ENCODE peak calls at places on chromosomes 11 and 22, in seven cellular contexts. D, Q, J, I, R, M and Y are unnamed samples.

GRCh38 chr11:26480041-26480440 is 92.0 kb downstream of the MUC15 start:
- DNase-seq in D (no peak), Q (no peak), J (no peak), I (no peak), R (no peak), M (no peak), Y (no peak)

GRCh38 chr11:81007046-81007445 is 1566.2 kb upstream of the TENM4 start:
- DNase-seq in D (no peak), Q (peak; percentile 1), J (no peak), I (no peak), R (peak; percentile 19), M (no peak), Y (no peak)

GRCh38 chr22:50469377-50470305 is 5.2 kb downstream of the SBF1 start:
- DNase-seq in D (no peak), Q (no peak), J (no peak), I (peak; percentile 70), R (no peak), M (peak; percentile 91), Y (peak; percentile 68)

GRCh38 chr11:289145-289705 is 299 bp downstream of the PGGHG start:
- DNase-seq in D (no peak), Q (peak; percentile 52), J (no peak), I (peak; percentile 59), R (no peak), M (peak; percentile 55), Y (no peak)

GRCh38 chr11:8059571-8060011 is 21.4 kb upstream of the TUB start:
- DNase-seq in D (no peak), Q (no peak), J (no peak), I (no peak), R (no peak), M (no peak), Y (no peak)

GRCh38 chr11:94212898-94213297 is 84.3 kb downstream of the PANX1 start:
- DNase-seq in D (no peak), Q (no peak), J (no peak), I (no peak), R (no peak), M (no peak), Y (no peak)

GRCh38 chr22:28369849-28370248 is 309.8 kb downstream of the TTC28 start:
- DNase-seq in D (no peak), Q (no peak), J (no peak), I (no peak), R (no peak), M (no peak), Y (no peak)

GRCh38 chr22:40199223-40199622 is 21.5 kb downstream of the TNRC6B start:
- DNase-seq in D (no peak), Q (no peak), J (no peak), I (no peak), R (no peak), M (no peak), Y (no peak)

GRCh38 chr11:128174465-128175101 is 412.8 kb downstream of the ETS1 start:
- DNase-seq in D (peak; percentile 12), Q (peak; percentile 9), J (no peak), I (peak; percentile 24), R (no peak), M (no peak), Y (peak; percentile 67)

GRCh38 chr22:20663941-20664593 is 109.8 kb upstream of the SERPIND1 start:
- DNase-seq in D (no peak), Q (no peak), J (no peak), I (no peak), R (no peak), M (no peak), Y (no peak)

GRCh38 chr11:68903288-68903630 is 373 bp downstream of the MRPL21 start:
- DNase-seq in D (no peak), Q (no peak), J (no peak), I (no peak), R (no peak), M (no peak), Y (no peak)

GRCh38 chr11:2096919-2097301 is 42.3 kb downstream of the IGF2 start:
- DNase-seq in D (no peak), Q (peak; percentile 49), J (no peak), I (no peak), R (no peak), M (peak; percentile 49), Y (no peak)

GRCh38 chr11:110715541-110715940 is 3.3 kb upstream of the ARHGAP20 start:
- DNase-seq in D (no peak), Q (peak; percentile 55), J (no peak), I (no peak), R (no peak), M (no peak), Y (peak; percentile 39)

GRCh38 chr22:44439356-44440223 is 58.4 kb downstream of the RTL6 start:
- DNase-seq in D (no peak), Q (no peak), J (no peak), I (no peak), R (no peak), M (peak; percentile 36), Y (no peak)

GRCh38 chr11:99406345-99406744 is 385.6 kb downstream of the CNTN5 start:
- DNase-seq in D (peak; percentile 59), Q (no peak), J (no peak), I (no peak), R (no peak), M (no peak), Y (no peak)

GRCh38 chr11:12430912-12431311 is 53.5 kb downstream of the PARVA start:
- DNase-seq in D (no peak), Q (peak; percentile 53), J (no peak), I (no peak), R (no peak), M (no peak), Y (no peak)

GRCh38 chr22:27776410-27776958 is 25.1 kb downstream of the MN1 start:
- DNase-seq in D (peak; percentile 45), Q (peak; percentile 56), J (no peak), I (no peak), R (no peak), M (no peak), Y (no peak)

GRCh38 chr22:32897400-32897799 is 95.9 kb downstream of the TIMP3 start:
- DNase-seq in D (no peak), Q (no peak), J (no peak), I (no peak), R (no peak), M (no peak), Y (no peak)

GRCh38 chr11:36509265-36509664 is 807 bp downstream of the TRAF6 start:
- DNase-seq in D (peak; percentile 29), Q (peak; percentile 31), J (peak; percentile 13), I (no peak), R (no peak), M (no peak), Y (no peak)

GRCh38 chr22:25193130-25193529 is 6.5 kb upstream of the CRYBB3 start:
- DNase-seq in D (no peak), Q (no peak), J (no peak), I (no peak), R (no peak), M (no peak), Y (no peak)